ENCODE peak calls at places on chromosomes 6 and 20, in four cellular contexts. Q is A549, R is K562, W is GM12878. B is an unnamed sample.

GRCh38 chr6:43673444-43674063 is 14.0 kb downstream of the MRPS18A start:
- DNase-seq in Q (no peak), R (no peak), W (no peak), B (peak)

GRCh38 chr6:138722425-138723371 is 50.9 kb upstream of the CCDC28A start:
- DNase-seq in Q (no peak), R (no peak), W (no peak), B (peak)

GRCh38 chr6:150336708-150337107 is 32.1 kb upstream of the IYD start:
- DNase-seq in Q (no peak), R (no peak), W (no peak), B (no peak)

GRCh38 chr6:109762769-109763450 is 71.8 kb downstream of the FIG4 start:
- DNase-seq in Q (no peak), R (no peak), W (no peak), B (peak)

GRCh38 chr6:52059821-52060220 is 27.6 kb downstream of the PKHD1 start:
- DNase-seq in Q (no peak), R (no peak), W (no peak), B (no peak)

GRCh38 chr20:23205656-23206055 is 119.5 kb upstream of the CD93 start:
- DNase-seq in Q (no peak), R (no peak), W (no peak), B (peak)

GRCh38 chr6:19879663-19880062 is 42.5 kb downstream of the ID4 start:
- DNase-seq in Q (no peak), R (no peak), W (no peak), B (no peak)

GRCh38 chr6:22364314-22364713 is 67.5 kb upstream of the PRL start:
- DNase-seq in Q (no peak), R (no peak), W (no peak), B (no peak)

GRCh38 chr6:35496036-35496850 is 636 bp downstream of the TEAD3 start:
- DNase-seq in Q (peak), R (peak), W (no peak), B (no peak)

GRCh38 chr20:61267241-61267640 is 15.2 kb downstream of the CDH4 start:
- DNase-seq in Q (no peak), R (no peak), W (no peak), B (no peak)

GRCh38 chr6:87682310-87682709 is 19.7 kb downstream of the AKIRIN2 start:
- DNase-seq in Q (no peak), R (no peak), W (no peak), B (no peak)

GRCh38 chr20:37845261-37845681 is 57.7 kb upstream of the VSTM2L start:
- DNase-seq in Q (no peak), R (no peak), W (no peak), B (no peak)

GRCh38 chr20:31593221-31594001 is 11.7 kb upstream of the ID1 start:
- DNase-seq in Q (peak), R (peak), W (no peak), B (peak)

GRCh38 chr20:9516658-9516987 is 2.2 kb downstream of the LAMP5 start:
- DNase-seq in Q (no peak), R (no peak), W (no peak), B (no peak)

GRCh38 chr6:146041282-146041681 is 12.4 kb downstream of the GRM1 start:
- DNase-seq in Q (no peak), R (no peak), W (no peak), B (no peak)

GRCh38 chr6:56902551-56903464 is 52.1 kb upstream of the BEND6 start:
- DNase-seq in Q (peak), R (peak), W (no peak), B (peak)

GRCh38 chr6:33118525-33119123 is 42.8 kb downstream of the HLA-DPB1 start:
- DNase-seq in Q (no peak), R (peak), W (no peak), B (peak)

GRCh38 chr6:34144581-34145160 is 1.2 kb downstream of the GRM4 start:
- DNase-seq in Q (no peak), R (no peak), W (no peak), B (no peak)

GRCh38 chr20:13824459-13824858 is 39.6 kb downstream of the NDUFAF5 start:
- DNase-seq in Q (no peak), R (no peak), W (no peak), B (no peak)

GRCh38 chr6:10300071-10300470 is 114.8 kb downstream of the TFAP2A start:
- DNase-seq in Q (no peak), R (no peak), W (no peak), B (no peak)

GRCh38 chr6:149015877-149016525 is 269.2 kb downstream of the UST start:
- DNase-seq in Q (no peak), R (no peak), W (no peak), B (no peak)

GRCh38 chr6:105326216-105326615 is 76.7 kb downstream of the PREP start:
- DNase-seq in Q (no peak), R (no peak), W (no peak), B (peak)

GRCh38 chr6:93676506-93676905 is 257.1 kb upstream of the EPHA7 start:
- DNase-seq in Q (no peak), R (no peak), W (no peak), B (no peak)

GRCh38 chr20:37575884-37576283 is 48.2 kb upstream of the BLCAP start:
- DNase-seq in Q (no peak), R (no peak), W (peak), B (no peak)

GRCh38 chr6:42259286-42259685 is 41.6 kb upstream of the MRPS10 start:
- DNase-seq in Q (no peak), R (no peak), W (no peak), B (no peak)

GRCh38 chr6:105428342-105428957 is 25.6 kb upstream of the PREP start:
- DNase-seq in Q (no peak), R (no peak), W (no peak), B (peak)

GRCh38 chr20:59788811-59789210 is 144.6 kb downstream of the SYCP2 start:
- DNase-seq in Q (no peak), R (no peak), W (no peak), B (no peak)

GRCh38 chr6:113205563-113205962 is 651.6 kb upstream of the MARCKS start:
- DNase-seq in Q (no peak), R (no peak), W (no peak), B (peak)
- TF ChIP-seq RFX5 in Q (no peak), R (no peak), W (no peak), B (no peak)

GRCh38 chr6:84021625-84022024 is 11.9 kb upstream of the MRAP2 start:
- DNase-seq in Q (no peak), R (no peak), W (no peak), B (no peak)
- H3K4me3 ChIP-seq in Q (no peak), R (no peak), W (no peak), B (no peak)

GRCh38 chr6:130713144-130713543 is 114.1 kb upstream of the SMLR1 start:
- DNase-seq in Q (no peak), R (no peak), W (no peak), B (no peak)

GRCh38 chr6:130708338-130708737 is 118.9 kb upstream of the SMLR1 start:
- DNase-seq in Q (no peak), R (no peak), W (no peak), B (peak)
- TF ChIP-seq RFX5 in Q (no peak), R (no peak), W (no peak), B (no peak)

GRCh38 chr6:116251568-116252384 is 2.1 kb downstream of the TSPYL4 start:
- DNase-seq in Q (no peak), R (no peak), W (no peak), B (peak)
- H3K4me3 ChIP-seq in Q (no peak), R (peak), W (peak), B (peak)

GRCh38 chr6:118876201-118876600 is 17.8 kb upstream of the ASF1A start:
- DNase-seq in Q (peak), R (no peak), W (no peak), B (peak)
- TF ChIP-seq RFX5 in Q (no peak), R (no peak), W (no peak), B (no peak)

DNA sequence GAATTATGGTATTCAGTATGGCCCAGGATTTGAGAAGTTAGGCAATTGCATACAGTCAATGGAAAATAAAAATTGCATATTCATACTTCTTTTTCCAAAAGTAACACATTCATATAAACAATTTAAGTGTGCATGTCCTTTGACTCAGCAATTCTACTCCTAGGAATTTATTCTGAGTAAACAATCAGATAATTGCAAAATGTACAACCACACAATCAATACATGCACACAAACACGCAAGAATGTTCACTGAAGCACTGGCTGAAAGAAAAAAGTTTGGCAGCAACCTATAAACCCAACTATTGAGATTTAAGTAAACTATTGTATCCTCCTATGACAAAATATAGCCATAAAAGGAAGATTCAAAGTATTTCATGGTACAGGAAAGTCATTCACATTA is 1.6 kb downstream of the CYP39A1 start:
- DNase-seq in Q (no peak), R (no peak), W (no peak), B (peak)
- H3K4me3 ChIP-seq in Q (no peak), R (no peak), W (no peak), B (no peak)

DNA sequence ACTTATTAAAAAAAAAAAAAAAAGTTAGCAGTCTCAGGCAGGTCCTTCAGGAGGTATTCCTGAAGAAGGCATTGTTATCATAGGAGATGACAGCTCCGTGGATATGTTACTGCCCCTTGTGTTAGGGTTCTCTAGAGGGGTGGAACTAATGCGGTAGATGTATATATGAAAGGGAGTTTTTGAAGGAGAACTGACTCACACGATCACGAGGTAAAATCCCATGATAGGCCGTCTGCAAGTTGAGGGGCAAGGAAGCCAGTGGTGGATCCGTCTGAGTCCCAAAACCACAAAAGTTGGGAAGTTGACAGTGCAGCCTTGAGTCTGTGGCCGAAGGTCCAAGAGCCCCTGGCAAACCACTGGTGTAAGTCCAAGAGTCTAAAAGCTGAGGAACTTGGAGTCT is 103.4 kb downstream of the TULP4 start:
- DNase-seq in Q (no peak), R (no peak), W (no peak), B (no peak)
- TF ChIP-seq RFX5 in Q (no peak), R (no peak), W (no peak), B (no peak)

GRCh38 chr20:45964024-45964423 is 8.0 kb downstream of the ZNF335 start:
- DNase-seq in Q (no peak), R (no peak), W (no peak), B (no peak)

GRCh38 chr20:45959956-45960630 is 11.9 kb downstream of the ZNF335 start:
- DNase-seq in Q (no peak), R (no peak), W (peak), B (no peak)

GRCh38 chr20:45963059-45964011 is 8.7 kb downstream of the ZNF335 start:
- DNase-seq in Q (peak), R (no peak), W (no peak), B (peak)

GRCh38 chr20:45959126-45959525 is 12.9 kb downstream of the ZNF335 start:
- DNase-seq in Q (no peak), R (no peak), W (no peak), B (no peak)

GRCh38 chr20:45962031-45962755 is 9.8 kb downstream of the ZNF335 start:
- DNase-seq in Q (no peak), R (no peak), W (no peak), B (no peak)
- H3K4me3 ChIP-seq in Q (no peak), R (no peak), W (no peak), B (no peak)